ENCODE peak calls at places on chromosome 18, in six cellular contexts. M is CD8-positive, alpha-beta memory T cell; X is K562; E is PC-9; A is fibroblast of lung; T is spleen. C is an unnamed sample.

GRCh38 chr18:63348508-63349136 is 18.4 kb downstream of the KDSR start:
- DNase-seq in A (no peak), X (no peak), E (no peak), M (no peak), T (no peak), C (no peak)

GRCh38 chr18:36821681-36822080 is 7.1 kb downstream of the TPGS2 start:
- DNase-seq in T (no peak), A (no peak), M (no peak), X (no peak), E (no peak), C (no peak)

GRCh38 chr18:36887055-36887570 is 58.2 kb downstream of the KIAA1328 start:
- DNase-seq in X (no peak), E (no peak), M (no peak), T (no peak), A (no peak), C (no peak)

GRCh38 chr18:52340466-52341378 is 725 bp downstream of the DCC start:
- DNase-seq in E (no peak), A (peak), X (no peak), T (no peak), M (no peak), C (no peak)

GRCh38 chr18:70292628-70293027 is 3.8 kb downstream of the SOCS6 start:
- DNase-seq in X (no peak), M (no peak), E (no peak), T (no peak), A (no peak), C (peak)

GRCh38 chr18:50454379-50455005 is 79.6 kb downstream of the SKA1 start:
- DNase-seq in T (no peak), X (no peak), A (no peak), M (no peak), E (no peak), C (peak)

GRCh38 chr18:77392323-77392722 is 142.7 kb downstream of the GALR1 start:
- DNase-seq in T (no peak), A (no peak), X (no peak), M (no peak), E (no peak), C (no peak)

GRCh38 chr18:37668971-37669747 is 103.6 kb upstream of the CELF4 start:
- DNase-seq in T (no peak), A (no peak), M (no peak), E (no peak), X (no peak), C (peak)

GRCh38 chr18:23137093-23137640 is 1.9 kb downstream of the CABLES1 start:
- DNase-seq in E (peak), X (no peak), T (no peak), M (no peak), A (peak), C (no peak)

GRCh38 chr18:41870191-41870590 is 84.8 kb upstream of the PIK3C3 start:
- DNase-seq in E (no peak), X (no peak), M (no peak), T (no peak), A (no peak), C (no peak)

GRCh38 chr18:39842042-39842791 is 2112.8 kb upstream of the PIK3C3 start:
- DNase-seq in M (no peak), E (no peak), X (no peak), A (no peak), T (no peak), C (no peak)

GRCh38 chr18:59634096-59634495 is 63.1 kb downstream of the CCBE1 start:
- DNase-seq in E (no peak), M (no peak), A (no peak), X (no peak), T (no peak), C (no peak)

GRCh38 chr18:36688020-36688965 is 140.5 kb downstream of the TPGS2 start:
- DNase-seq in E (peak), X (peak), M (peak), A (peak), T (no peak), C (peak)

GRCh38 chr18:35588995-35589394 is 7.5 kb downstream of the GALNT1 start:
- DNase-seq in M (no peak), T (no peak), A (no peak), E (no peak), X (no peak), C (no peak)

GRCh38 chr18:13409997-13410396 is 191.4 kb downstream of the LDLRAD4 start:
- DNase-seq in E (no peak), X (no peak), M (no peak), A (no peak), T (no peak), C (no peak)

GRCh38 chr18:72910045-72910444 is 42.3 kb upstream of the NETO1 start:
- DNase-seq in A (no peak), X (no peak), E (no peak), T (no peak), M (no peak), C (no peak)

GRCh38 chr18:56789004-56789888 is 138.1 kb downstream of the WDR7 start:
- DNase-seq in X (peak), A (peak), M (no peak), T (no peak), E (no peak), C (peak)

GRCh38 chr18:3264362-3264761 is 2.4 kb downstream of the MYL12B start:
- DNase-seq in X (no peak), A (no peak), T (no peak), M (no peak), E (no peak), C (no peak)

GRCh38 chr18:5456577-5457466 is 87.0 kb downstream of the EPB41L3 start:
- DNase-seq in M (no peak), E (no peak), A (peak), X (no peak), T (no peak), C (no peak)

GRCh38 chr18:50644807-50645206 is 84.9 kb downstream of the MAPK4 start:
- DNase-seq in A (no peak), E (no peak), T (no peak), M (no peak), X (peak), C (no peak)

GRCh38 chr18:58554404-58554803 is 74.5 kb downstream of the ALPK2 start:
- DNase-seq in T (no peak), E (no peak), X (no peak), A (no peak), M (no peak), C (no peak)
- H3K4me3 ChIP-seq in T (no peak), E (no peak), X (no peak), A (no peak), M (no peak), C (no peak)

GRCh38 chr18:74289946-74290478 is 1.8 kb downstream of the CYB5A start:
- DNase-seq in T (no peak), X (no peak), M (no peak), A (no peak), E (no peak), C (no peak)
- H3K4me3 ChIP-seq in T (peak), X (no peak), M (no peak), A (no peak), E (peak), C (no peak)

GRCh38 chr18:65750421-65751144 is at the start of gene CDH7:
- DNase-seq in A (no peak), E (peak), X (no peak), M (no peak), T (peak), C (no peak)
- H3K4me3 ChIP-seq in A (no peak), E (peak), X (no peak), M (no peak), T (peak), C (no peak)

GRCh38 chr18:27652480-27653121 is 467.5 kb upstream of the CHST9 start:
- DNase-seq in M (no peak), A (no peak), T (no peak), X (no peak), E (no peak), C (no peak)
- H3K4me3 ChIP-seq in M (no peak), A (no peak), T (no peak), X (no peak), E (no peak), C (no peak)

GRCh38 chr18:46471809-46472498 is 185.1 kb downstream of the LOXHD1 start:
- DNase-seq in A (no peak), E (no peak), T (peak), M (no peak), X (no peak), C (no peak)
- H3K4me3 ChIP-seq in A (no peak), E (no peak), T (no peak), M (no peak), X (no peak), C (no peak)

GRCh38 chr18:48544661-48545415 is 6.0 kb downstream of the CTIF start:
- DNase-seq in M (no peak), A (no peak), X (no peak), T (no peak), E (no peak), C (no peak)
- H3K4me3 ChIP-seq in M (no peak), A (no peak), X (no peak), T (no peak), E (no peak), C (no peak)

GRCh38 chr18:11146947-11147345 is 2.4 kb downstream of the PIEZO2 start:
- DNase-seq in T (no peak), X (no peak), A (no peak), E (no peak), M (no peak), C (no peak)
- H3K4me3 ChIP-seq in T (no peak), X (no peak), A (peak), E (no peak), M (no peak), C (no peak)

GRCh38 chr18:79323471-79323870 is 72.3 kb upstream of the NFATC1 start:
- DNase-seq in E (no peak), M (no peak), A (no peak), X (no peak), T (no peak), C (no peak)
- H3K4me3 ChIP-seq in E (no peak), M (no peak), A (no peak), X (no peak), T (no peak), C (no peak)

GRCh38 chr18:657311-657997 is at the start of gene TYMS:
- DNase-seq in E (peak), T (peak), A (peak), X (peak), M (no peak), C (peak)

GRCh38 chr18:657998-658946 is 819 bp downstream of the TYMS start:
- DNase-seq in A (peak), E (peak), M (peak), T (peak), X (peak), C (peak)

GRCh38 chr18:659597-659996 is 2.1 kb downstream of the TYMS start:
- DNase-seq in M (no peak), E (no peak), X (no peak), A (no peak), T (no peak), C (no peak)

GRCh38 chr18:662197-662596 is 4.7 kb downstream of the TYMS start:
- DNase-seq in A (no peak), T (no peak), M (no peak), E (no peak), X (peak), C (no peak)

GRCh38 chr18:658947-659533 is 1.6 kb downstream of the TYMS start:
- DNase-seq in M (no peak), X (no peak), E (no peak), T (no peak), A (no peak), C (no peak)
- H3K4me3 ChIP-seq in M (peak), X (peak), E (peak), T (peak), A (peak), C (peak)

C was measured in Jurkat, Clone E6-1.